ENCODE peak calls at places on chromosomes 2 and 18, in seven cellular contexts. Q is adrenal gland, A is Caco-2, U is GM12865, L is upper lobe of right lung, S is breast epithelium, D is tibial artery. B is an unnamed sample.

GRCh38 chr2:226717719-226718118 is 81.9 kb downstream of the IRS1 start:
- DNase-seq in Q (no peak), A (no peak), U (no peak), L (no peak), S (no peak), D (no peak), B (no peak)

GRCh38 chr18:75727479-75727878 is 300.0 kb upstream of the SMIM21 start:
- DNase-seq in Q (peak), A (peak), U (peak), L (peak), S (no peak), D (no peak), B (peak)

GRCh38 chr2:17871639-17872038 is 6.8 kb upstream of the KCNS3 start:
- DNase-seq in Q (no peak), A (no peak), U (no peak), L (no peak), S (no peak), D (no peak), B (no peak)

GRCh38 chr18:73006331-73006730 is 138.5 kb upstream of the NETO1 start:
- DNase-seq in Q (no peak), A (no peak), U (no peak), L (no peak), S (no peak), D (no peak), B (no peak)

GRCh38 chr2:96116879-96117533 is 635 bp upstream of the ADRA2B start:
- DNase-seq in Q (no peak), A (peak), U (peak), L (peak), S (no peak), D (no peak), B (peak)

GRCh38 chr2:108184421-108184820 is 55.3 kb upstream of the SULT1C3 start:
- DNase-seq in Q (no peak), A (no peak), U (peak), L (no peak), S (no peak), D (no peak), B (no peak)

GRCh38 chr2:235854276-235854675 is 313.9 kb downstream of the GBX2 start:
- DNase-seq in Q (no peak), A (no peak), U (no peak), L (no peak), S (no peak), D (no peak), B (no peak)

GRCh38 chr2:186426153-186427016 is 59.7 kb upstream of the ZC3H15 start:
- DNase-seq in Q (no peak), A (no peak), U (peak), L (no peak), S (no peak), D (no peak), B (no peak)

GRCh38 chr18:70781860-70782453 is 493.1 kb downstream of the SOCS6 start:
- DNase-seq in Q (peak), A (peak), U (peak), L (no peak), S (no peak), D (peak), B (peak)

GRCh38 chr18:35117951-35118411 is 76.8 kb downstream of the MAPRE2 start:
- DNase-seq in Q (peak), A (no peak), U (no peak), L (no peak), S (no peak), D (no peak), B (no peak)

GRCh38 chr2:94982661-94983060 is 42.8 kb upstream of the MAL start:
- DNase-seq in Q (no peak), A (no peak), U (no peak), L (no peak), S (no peak), D (no peak), B (no peak)

GRCh38 chr2:221025397-221025796 is 546.7 kb downstream of the EPHA4 start:
- DNase-seq in Q (no peak), A (no peak), U (peak), L (no peak), S (no peak), D (no peak), B (no peak)

GRCh38 chr2:164910091-164910899 is 45.0 kb downstream of the SLC38A11 start:
- DNase-seq in Q (peak), A (peak), U (peak), L (no peak), S (no peak), D (no peak), B (no peak)

DNA sequence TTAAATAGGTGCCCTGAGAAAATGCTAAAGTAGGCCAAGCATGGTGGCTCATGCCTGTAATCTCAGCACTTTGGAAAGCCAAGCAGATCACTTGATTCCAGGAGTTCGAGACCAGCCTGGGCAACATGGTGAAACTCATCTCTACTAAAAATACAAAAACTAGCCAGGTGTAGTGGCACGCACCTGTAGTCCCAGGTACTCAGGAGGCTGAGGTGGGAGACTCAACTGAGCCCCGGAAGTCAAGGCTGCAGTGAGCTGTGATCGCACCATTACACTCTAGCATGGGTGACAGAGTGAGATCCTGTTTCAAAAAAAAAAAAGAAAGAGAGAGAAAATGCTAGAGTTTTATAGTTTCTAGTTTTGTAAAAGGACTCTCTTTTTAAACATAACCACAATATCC is 12.0 kb downstream of the ANKRD44 start:
- DNase-seq in Q (no peak), A (no peak), U (peak), L (no peak), S (no peak), D (no peak), B (no peak)
- H3K4me3 ChIP-seq in Q (no peak), A (no peak), U (no peak), L (no peak), S (no peak), D (no peak), B (no peak)

GRCh38 chr2:127887452-127888219 is 1.9 kb upstream of the AMMECR1L start:
- DNase-seq in Q (no peak), A (no peak), U (no peak), L (no peak), S (no peak), D (no peak), B (no peak)
- H3K4me3 ChIP-seq in Q (no peak), A (peak), U (peak), L (peak), S (peak), D (peak), B (peak)

GRCh38 chr2:214104219-214104618 is 306.6 kb upstream of the VWC2L start:
- DNase-seq in Q (no peak), A (no peak), U (no peak), L (no peak), S (no peak), D (no peak), B (no peak)
- H3K4me3 ChIP-seq in Q (no peak), A (no peak), U (no peak), L (no peak), S (no peak), D (no peak), B (no peak)

DNA sequence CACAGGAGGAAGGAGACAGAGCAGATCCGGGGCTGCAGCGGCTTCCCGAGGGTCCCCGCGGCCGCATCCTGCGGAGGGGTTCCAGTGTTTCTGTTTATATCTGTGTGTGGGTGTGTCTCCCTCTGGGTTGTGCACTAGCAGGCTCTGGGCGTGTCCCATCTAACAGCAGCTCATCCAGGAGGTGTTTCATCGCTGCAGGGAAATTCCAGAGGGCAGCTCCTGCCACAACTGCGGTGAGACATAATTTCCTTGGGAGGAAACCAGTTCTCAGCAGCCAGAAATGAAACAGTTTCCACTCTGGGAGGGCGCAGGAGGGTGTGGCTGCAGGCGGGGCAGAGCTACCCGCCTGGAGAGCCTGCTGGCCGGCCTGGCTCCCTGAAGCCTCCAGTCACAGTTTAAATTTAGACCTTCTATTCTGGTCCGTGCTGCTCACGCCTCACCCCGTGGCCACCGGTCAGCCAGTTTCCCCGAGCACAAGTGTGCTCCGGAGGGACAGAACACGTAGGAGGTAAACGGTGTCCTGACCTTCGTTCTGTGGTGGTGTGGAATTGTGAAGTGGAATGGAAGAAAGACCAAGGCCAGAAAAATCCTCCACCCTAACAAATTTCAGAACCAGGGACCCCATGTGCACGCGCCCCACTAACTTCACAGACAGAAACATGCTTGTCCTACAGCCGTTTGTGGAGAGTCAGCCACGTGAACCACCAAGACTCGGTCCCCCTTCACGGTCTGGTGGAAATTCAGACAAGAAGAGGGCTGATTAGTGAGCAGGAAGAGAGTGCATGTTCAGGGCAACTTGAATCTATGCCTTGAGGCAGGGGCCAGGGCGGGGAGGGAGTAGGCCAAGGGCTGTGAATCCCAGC is 50.2 kb downstream of the TEX44 start:
- DNase-seq in Q (peak), A (peak), U (peak), L (peak), S (peak), D (peak), B (peak)
- H3K4me3 ChIP-seq in Q (no peak), A (no peak), U (peak), L (peak), S (peak), D (peak), B (peak)

DNA sequence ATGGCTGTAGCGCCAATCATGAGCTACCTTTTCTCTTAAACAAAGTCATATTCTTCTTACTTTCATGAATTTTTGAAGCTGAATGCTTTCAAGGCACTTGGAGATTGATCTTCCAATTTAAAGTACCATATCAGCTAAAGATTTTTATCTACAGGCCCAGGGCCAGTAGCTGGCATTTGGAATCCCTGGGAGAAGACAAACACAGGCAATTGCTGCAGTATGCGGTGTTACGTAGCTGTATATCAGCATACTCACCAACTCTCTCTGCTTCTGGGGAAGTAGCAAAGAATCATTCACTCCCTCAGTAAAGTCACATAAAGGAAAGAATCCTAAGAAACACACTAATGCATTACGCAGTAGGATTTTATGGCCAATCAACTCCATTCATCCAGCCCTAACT is 202.3 kb downstream of the DLGAP1 start:
- DNase-seq in Q (no peak), A (no peak), U (no peak), L (no peak), S (no peak), D (no peak), B (no peak)
- H3K4me3 ChIP-seq in Q (no peak), A (no peak), U (peak), L (no peak), S (no peak), D (no peak), B (no peak)

DNA sequence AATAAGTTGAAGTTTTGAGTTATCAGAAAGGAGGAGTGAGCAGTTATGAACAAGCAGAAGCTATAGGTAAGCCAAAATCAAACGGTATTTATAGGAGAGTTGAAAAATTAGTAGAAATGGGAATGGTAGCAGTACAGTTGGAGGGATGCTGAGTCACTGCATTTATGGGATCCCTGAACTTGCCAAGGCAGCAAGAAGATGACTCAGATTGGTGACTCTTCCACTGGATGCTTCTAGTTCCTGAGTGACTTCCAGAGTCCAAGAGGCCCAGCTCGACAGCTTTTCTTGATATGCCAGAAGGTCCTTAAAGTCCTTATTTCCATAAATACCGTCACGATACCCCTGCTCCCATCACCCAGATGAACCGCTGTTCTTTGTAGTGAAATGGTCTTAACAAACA is 31.1 kb upstream of the ACTR3 start:
- DNase-seq in Q (peak), A (no peak), U (no peak), L (no peak), S (no peak), D (no peak), B (no peak)
- H3K4me3 ChIP-seq in Q (no peak), A (no peak), U (no peak), L (no peak), S (no peak), D (no peak), B (no peak)

DNA sequence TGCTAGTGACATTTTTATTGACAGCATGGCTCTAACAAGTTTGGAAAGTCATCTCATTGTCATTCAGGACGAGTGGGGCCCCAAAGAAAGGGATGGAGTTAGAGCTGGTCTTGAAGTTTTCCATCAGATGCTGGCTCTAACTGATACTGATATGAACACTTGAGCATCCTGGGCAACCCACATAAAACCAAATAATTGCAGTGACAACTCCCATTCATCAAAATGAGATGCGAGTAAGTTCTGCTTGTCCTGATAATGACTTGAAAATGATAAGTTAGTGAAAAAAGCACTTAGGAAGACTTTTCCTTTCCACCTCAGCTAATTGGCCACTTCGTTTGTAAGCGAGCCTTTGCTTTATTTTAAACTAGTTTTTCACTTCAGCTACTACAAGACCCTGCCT is 147.6 kb downstream of the SP3 start:
- DNase-seq in Q (no peak), A (no peak), U (no peak), L (no peak), S (no peak), D (no peak), B (no peak)
- H3K4me3 ChIP-seq in Q (no peak), A (no peak), U (no peak), L (no peak), S (no peak), D (no peak), B (no peak)